ENCODE peak calls at places on chromosomes 1 and 21, in six cellular contexts. F, B, S, I, G and Y are unnamed samples.

GRCh38 chr1:58905628-58906256 is 121.9 kb upstream of the JUN start:
- DNase-seq in F (no peak), B (no peak), S (no peak), I (no peak), G (no peak), Y (no peak)

GRCh38 chr1:234957330-234958065 is 171.1 kb downstream of the TOMM20 start:
- DNase-seq in F (no peak), B (peak; percentile 86), S (no peak), I (peak; percentile 62), G (no peak), Y (no peak)

GRCh38 chr1:9996624-9997582 is at the start of gene RBP7:
- DNase-seq in F (no peak), B (peak; percentile 58), S (peak; percentile 37), I (peak; percentile 59), G (no peak), Y (no peak)

GRCh38 chr1:199691540-199691939 is 336.0 kb upstream of the NR5A2 start:
- DNase-seq in F (no peak), B (no peak), S (no peak), I (no peak), G (no peak), Y (no peak)

GRCh38 chr1:9629445-9630201 is 21.9 kb upstream of the PIK3CD start:
- DNase-seq in F (no peak), B (peak; percentile 81), S (peak; percentile 62), I (no peak), G (no peak), Y (peak; percentile 80)

GRCh38 chr21:26840206-26840605 is 5.0 kb downstream of the ADAMTS1 start:
- DNase-seq in F (no peak), B (peak; percentile 52), S (no peak), I (no peak), G (no peak), Y (no peak)

GRCh38 chr1:27525296-27526271 is 35.6 kb upstream of the WASF2 start:
- DNase-seq in F (no peak), B (no peak), S (peak; percentile 87), I (peak; percentile 83), G (no peak), Y (peak; percentile 43)

GRCh38 chr1:121586369-121587229 is 401.8 kb downstream of the SRGAP2C start:
- DNase-seq in F (no peak), B (no peak), S (no peak), I (peak; percentile 74), G (no peak), Y (peak; percentile 20)

GRCh38 chr1:56578963-56579875 is at the start of gene PLPP3:
- DNase-seq in F (peak; percentile 83), B (peak; percentile 90), S (peak; percentile 86), I (peak; percentile 87), G (peak; percentile 85), Y (no peak)

GRCh38 chr1:55006931-55007330 is 8.2 kb downstream of the BSND start:
- DNase-seq in F (no peak), B (no peak), S (no peak), I (no peak), G (no peak), Y (no peak)

GRCh38 chr1:210369425-210369824 is 40.7 kb downstream of the HHAT start:
- DNase-seq in F (no peak), B (no peak), S (no peak), I (peak; percentile 32), G (no peak), Y (no peak)

GRCh38 chr1:167424038-167424619 is 94.2 kb downstream of the CD247 start:
- DNase-seq in F (no peak), B (no peak), S (no peak), I (no peak), G (no peak), Y (no peak)

GRCh38 chr21:28538987-28539622 is 453.6 kb downstream of the LTN1 start:
- DNase-seq in F (no peak), B (no peak), S (no peak), I (no peak), G (no peak), Y (no peak)

GRCh38 chr1:20048563-20048962 is 21.4 kb upstream of the PLA2G5 start:
- DNase-seq in F (no peak), B (no peak), S (no peak), I (no peak), G (no peak), Y (no peak)

GRCh38 chr1:195096051-195096521 is 1512.2 kb downstream of the KCNT2 start:
- DNase-seq in F (no peak), B (no peak), S (no peak), I (peak; percentile 40), G (no peak), Y (no peak)

GRCh38 chr1:205714190-205714905 is 34.0 kb upstream of the SLC45A3 start:
- DNase-seq in F (no peak), B (peak; percentile 76), S (no peak), I (no peak), G (no peak), Y (no peak)

GRCh38 chr1:1163538-1164070 is 10.1 kb upstream of the TTLL10 start:
- DNase-seq in F (no peak), B (no peak), S (no peak), I (no peak), G (no peak), Y (no peak)
- H3K27ac ChIP-seq in F (no peak overlapping the region), B (no peak overlapping the region), S (no peak overlapping the region), I (no peak overlapping the region), G (peak overlapping the region; percentile 92), Y (no peak overlapping the region)

GRCh38 chr1:207462535-207462934 is 8.4 kb downstream of the CR2 start:
- DNase-seq in F (no peak), B (no peak), S (no peak), I (no peak), G (no peak), Y (no peak)

GRCh38 chr1:207455183-207455754 is 1.1 kb downstream of the CR2 start:
- DNase-seq in F (no peak), B (no peak), S (no peak), I (no peak), G (no peak), Y (no peak)

GRCh38 chr1:207458409-207458808 is 4.3 kb downstream of the CR2 start:
- DNase-seq in F (no peak), B (no peak), S (no peak), I (no peak), G (no peak), Y (no peak)

GRCh38 chr1:207461649-207462048 is 7.5 kb downstream of the CR2 start:
- DNase-seq in F (no peak), B (no peak), S (no peak), I (no peak), G (no peak), Y (no peak)

GRCh38 chr1:207459008-207459407 is 4.9 kb downstream of the CR2 start:
- DNase-seq in F (no peak), B (no peak), S (no peak), I (no peak), G (no peak), Y (peak; percentile 24)
- H3K27me3 ChIP-seq in F (peaks cover 20% of the 10 kb centered on the region), B (peaks cover 4% of the 10 kb centered on the region), S (peaks cover 55% of the 10 kb centered on the region), I (peaks cover 4% of the 10 kb centered on the region), G (no peaks in the 10 kb centered on the region), Y (peaks cover 10% of the 10 kb centered on the region)

GRCh38 chr1:16338961-16339360 is 13.3 kb downstream of the FBXO42 start:
- DNase-seq in F (no peak), B (no peak), S (no peak), I (no peak), G (no peak), Y (no peak)

GRCh38 chr1:16340673-16341072 is 11.6 kb downstream of the FBXO42 start:
- DNase-seq in F (no peak), B (no peak), S (no peak), I (no peak), G (no peak), Y (no peak)

GRCh38 chr1:16334655-16335340 is 17.5 kb downstream of the FBXO42 start:
- DNase-seq in F (no peak), B (no peak), S (no peak), I (no peak), G (no peak), Y (no peak)
- H3K27ac ChIP-seq in F (no peak overlapping the region), B (no peak overlapping the region), S (no peak overlapping the region), I (no peak overlapping the region), G (no peak overlapping the region), Y (no peak overlapping the region)

GRCh38 chr1:23367791-23368561 is 1.7 kb downstream of the ZNF436 start:
- DNase-seq in F (peak; percentile 96), B (peak; percentile 100), S (peak; percentile 98), I (peak; percentile 99), G (peak; percentile 99), Y (peak; percentile 96)
- H3K27me3 ChIP-seq in F (no peaks in the 10 kb centered on the region), B (no peaks in the 10 kb centered on the region), S (no peaks in the 10 kb centered on the region), I (peaks cover 52% of the 10 kb centered on the region), G (no peaks in the 10 kb centered on the region), Y (no peaks in the 10 kb centered on the region)

GRCh38 chr1:197210426-197210825 is 57.6 kb upstream of the CRB1 start:
- DNase-seq in F (no peak), B (no peak), S (no peak), I (no peak), G (no peak), Y (no peak)
- H3K27ac ChIP-seq in F (no peak overlapping the region), B (no peak overlapping the region), S (no peak overlapping the region), I (no peak overlapping the region), G (no peak overlapping the region), Y (no peak overlapping the region)

GRCh38 chr1:6274102-6274501 is 13.2 kb upstream of the GPR153 start:
- DNase-seq in F (no peak), B (no peak), S (no peak), I (no peak), G (no peak), Y (no peak)
- H3K27me3 ChIP-seq in F (no peaks in the 10 kb centered on the region), B (no peaks in the 10 kb centered on the region), S (no peaks in the 10 kb centered on the region), I (no peaks in the 10 kb centered on the region), G (no peaks in the 10 kb centered on the region), Y (no peaks in the 10 kb centered on the region)

DNA sequence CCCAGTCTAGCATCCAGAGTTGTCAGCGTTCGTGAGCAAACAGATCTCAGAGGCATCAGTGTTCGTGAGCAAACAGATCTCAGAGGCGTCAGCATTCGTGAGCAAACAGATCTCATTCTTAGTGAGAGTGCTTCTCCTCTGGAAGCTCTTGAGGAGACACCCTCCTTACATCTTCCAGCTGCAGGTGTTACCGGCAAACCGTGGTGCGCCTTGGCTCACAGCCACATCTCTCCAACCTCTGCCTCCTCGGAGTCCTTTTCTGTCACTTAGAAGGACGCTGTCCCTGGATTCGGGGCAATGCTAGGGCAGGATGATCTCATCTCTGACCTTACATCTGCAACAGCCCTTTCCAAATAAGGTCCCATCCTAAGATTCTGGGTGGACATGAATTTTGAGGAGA is 14.6 kb upstream of the UMODL1 start:
- DNase-seq in F (no peak), B (no peak), S (no peak), I (no peak), G (no peak), Y (no peak)
- H3K27ac ChIP-seq in F (no peak overlapping the region), B (peak overlapping the region; percentile 36), S (no peak overlapping the region), I (no peak overlapping the region), G (peak overlapping the region; percentile 61), Y (no peak overlapping the region)

GRCh38 chr1:24201941-24202440 is 14.9 kb upstream of the IFNLR1 start:
- DNase-seq in F (peak; percentile 86), B (peak; percentile 72), S (peak; percentile 44), I (peak; percentile 83), G (peak; percentile 93), Y (peak; percentile 43)
- H3K27me3 ChIP-seq in F (no peaks in the 10 kb centered on the region), B (no peaks in the 10 kb centered on the region), S (peaks cover 20% of the 10 kb centered on the region), I (no peaks in the 10 kb centered on the region), G (no peaks in the 10 kb centered on the region), Y (no peaks in the 10 kb centered on the region)

GRCh38 chr1:116495534-116495933 is 75.3 kb downstream of the CD58 start:
- DNase-seq in F (no peak), B (peak; percentile 75), S (peak; percentile 39), I (no peak), G (no peak), Y (no peak)
- H3K27ac ChIP-seq in F (no peak overlapping the region), B (peak overlapping the region; percentile 85), S (peak overlapping the region; percentile 56), I (no peak overlapping the region), G (peak overlapping the region; percentile 2), Y (no peak overlapping the region)